ENCODE peak calls at places on chromosomes 6 and 20, in eight cellular contexts. G, P, B, L, H, J, I and F are unnamed samples.

GRCh38 chr20:401682-402495 is 6.2 kb upstream of the RBCK1 start:
- DNase-seq in G (no peak), P (no peak), B (no peak), L (peak; percentile 94), H (no peak), J (no peak), I (peak; percentile 35), F (no peak)

GRCh38 chr20:46717818-46718541 is 8.5 kb downstream of the SLC2A10 start:
- DNase-seq in G (no peak), P (no peak), B (no peak), L (no peak), H (no peak), J (no peak), I (no peak), F (no peak)

GRCh38 chr6:87698618-87699017 is 3.4 kb downstream of the AKIRIN2 start:
- DNase-seq in G (no peak), P (no peak), B (no peak), L (no peak), H (no peak), J (no peak), I (no peak), F (no peak)

GRCh38 chr6:5119090-5119951 is 34.2 kb downstream of the PPP1R3G start:
- DNase-seq in G (no peak), P (no peak), B (no peak), L (no peak), H (no peak), J (no peak), I (no peak), F (no peak)

GRCh38 chr6:166420351-166420750 is 37.6 kb upstream of the MPC1 start:
- DNase-seq in G (peak; percentile 12), P (no peak), B (no peak), L (no peak), H (no peak), J (no peak), I (no peak), F (no peak)

GRCh38 chr6:170439366-170440351 is 113.4 kb downstream of the PSMB1 start:
- DNase-seq in G (no peak), P (no peak), B (no peak), L (no peak), H (no peak), J (no peak), I (no peak), F (no peak)

GRCh38 chr6:30882764-30883475 is 1.4 kb upstream of the DDR1 start:
- DNase-seq in G (peak; percentile 34), P (no peak), B (no peak), L (peak; percentile 54), H (peak; percentile 82), J (no peak), I (no peak), F (peak; percentile 50)

GRCh38 chr6:7052441-7052936 is 55.3 kb upstream of the RREB1 start:
- DNase-seq in G (no peak), P (peak; percentile 65), B (peak; percentile 59), L (no peak), H (peak; percentile 77), J (no peak), I (peak; percentile 19), F (no peak)

GRCh38 chr20:48771542-48771941 is 56.3 kb downstream of the PREX1 start:
- DNase-seq in G (no peak), P (no peak), B (no peak), L (no peak), H (no peak), J (no peak), I (peak; percentile 70), F (no peak)

GRCh38 chr6:11876934-11877433 is 98.4 kb upstream of the ADTRP start:
- DNase-seq in G (no peak), P (no peak), B (no peak), L (no peak), H (no peak), J (no peak), I (no peak), F (peak; percentile 86)

GRCh38 chr20:1623501-1624250 is 3.9 kb upstream of the SIRPB1 start:
- DNase-seq in G (no peak), P (no peak), B (no peak), L (no peak), H (no peak), J (no peak), I (no peak), F (no peak)

GRCh38 chr6:163900570-163900969 is 486.1 kb downstream of the QKI start:
- DNase-seq in G (no peak), P (peak; percentile 98), B (no peak), L (no peak), H (no peak), J (no peak), I (no peak), F (no peak)

GRCh38 chr6:11008821-11009220 is 35.3 kb downstream of the ELOVL2 start:
- DNase-seq in G (no peak), P (no peak), B (no peak), L (no peak), H (no peak), J (no peak), I (no peak), F (no peak)

DNA sequence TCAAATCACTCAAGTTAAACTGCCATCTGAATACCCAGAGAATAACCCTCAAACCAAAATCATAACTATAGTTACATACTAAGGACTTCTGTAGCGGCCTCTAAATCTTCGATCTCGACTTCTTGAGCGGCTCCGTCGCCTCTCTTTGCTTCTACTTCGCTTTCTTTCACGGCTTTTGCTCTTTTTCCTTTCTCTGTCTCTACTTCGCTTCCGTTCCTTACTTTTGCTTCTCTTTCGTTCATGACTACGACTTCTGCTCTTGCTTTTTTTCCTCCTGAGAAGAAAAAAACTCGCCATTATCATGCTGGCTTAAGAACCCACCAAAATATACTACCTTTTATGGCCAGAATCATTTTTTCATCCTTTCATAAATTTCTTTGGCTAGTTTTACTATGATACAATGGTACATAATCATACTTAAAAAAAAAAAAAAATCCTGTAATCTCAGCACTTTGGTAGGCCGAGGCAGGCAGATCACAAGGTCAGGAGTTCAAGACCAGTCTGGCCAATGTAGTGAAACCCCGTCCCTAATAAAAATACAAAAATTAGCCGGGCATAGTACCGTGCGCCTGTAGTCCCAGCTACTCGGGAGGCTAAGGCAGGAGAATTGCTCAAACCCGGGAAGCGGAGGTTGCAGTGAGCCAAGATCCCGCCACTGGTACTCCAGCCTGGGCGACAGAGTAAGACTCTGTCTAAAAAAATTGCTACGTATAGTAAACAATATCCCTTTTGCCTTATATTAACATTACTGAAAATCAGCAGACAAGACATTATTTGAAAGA is 10.0 kb downstream of the RBM39 start:
- DNase-seq in G (no peak), P (no peak), B (no peak), L (no peak), H (no peak), J (no peak), I (no peak), F (no peak)
- H3K4me3 ChIP-seq in G (no peak overlapping the region), P (no peak overlapping the region), B (no peak overlapping the region), L (no peak overlapping the region), H (no peak overlapping the region), J (no peak overlapping the region), I (no peak overlapping the region), F (no peak overlapping the region)

DNA sequence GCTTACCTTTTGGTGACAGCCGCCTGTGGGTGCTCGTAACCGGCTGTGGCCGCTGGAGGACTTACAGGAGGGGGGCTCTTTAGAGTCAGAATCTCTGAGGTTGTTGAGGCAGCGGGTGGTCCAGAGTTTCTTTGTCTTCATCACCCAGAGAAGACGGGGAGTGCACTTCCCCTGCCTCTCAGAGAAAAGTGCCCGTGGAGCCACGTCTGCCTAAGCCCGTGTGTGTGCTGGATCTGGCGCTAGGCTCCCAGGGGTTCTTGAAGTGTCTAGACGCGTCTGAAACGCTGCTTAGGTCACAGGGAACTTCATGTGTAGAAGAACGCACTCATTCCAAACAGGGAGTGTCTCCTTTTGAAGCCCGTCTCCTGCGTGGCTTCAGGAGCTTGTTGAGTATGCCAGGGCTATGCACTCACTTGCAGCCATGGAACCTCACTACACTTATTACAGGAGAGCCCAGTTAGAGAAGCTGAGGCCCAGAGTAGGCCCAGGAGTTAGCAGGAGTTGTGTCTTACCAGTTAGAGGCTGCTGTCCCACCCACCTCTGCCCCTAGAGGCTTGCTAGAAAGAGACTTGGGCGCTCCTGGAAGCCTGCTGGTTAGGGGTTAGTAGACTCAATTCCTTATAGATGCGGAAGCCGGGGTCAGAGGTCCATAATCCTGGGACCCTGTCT is 1.3 kb downstream of the LSM14B start:
- DNase-seq in G (no peak), P (no peak), B (no peak), L (no peak), H (no peak), J (no peak), I (no peak), F (no peak)
- TF ChIP-seq CTCF in G (no peak), P (no peak), B (no peak), L (no peak), H (no peak), J (no peak), I (peak; percentile 20), F (no peak)

DNA sequence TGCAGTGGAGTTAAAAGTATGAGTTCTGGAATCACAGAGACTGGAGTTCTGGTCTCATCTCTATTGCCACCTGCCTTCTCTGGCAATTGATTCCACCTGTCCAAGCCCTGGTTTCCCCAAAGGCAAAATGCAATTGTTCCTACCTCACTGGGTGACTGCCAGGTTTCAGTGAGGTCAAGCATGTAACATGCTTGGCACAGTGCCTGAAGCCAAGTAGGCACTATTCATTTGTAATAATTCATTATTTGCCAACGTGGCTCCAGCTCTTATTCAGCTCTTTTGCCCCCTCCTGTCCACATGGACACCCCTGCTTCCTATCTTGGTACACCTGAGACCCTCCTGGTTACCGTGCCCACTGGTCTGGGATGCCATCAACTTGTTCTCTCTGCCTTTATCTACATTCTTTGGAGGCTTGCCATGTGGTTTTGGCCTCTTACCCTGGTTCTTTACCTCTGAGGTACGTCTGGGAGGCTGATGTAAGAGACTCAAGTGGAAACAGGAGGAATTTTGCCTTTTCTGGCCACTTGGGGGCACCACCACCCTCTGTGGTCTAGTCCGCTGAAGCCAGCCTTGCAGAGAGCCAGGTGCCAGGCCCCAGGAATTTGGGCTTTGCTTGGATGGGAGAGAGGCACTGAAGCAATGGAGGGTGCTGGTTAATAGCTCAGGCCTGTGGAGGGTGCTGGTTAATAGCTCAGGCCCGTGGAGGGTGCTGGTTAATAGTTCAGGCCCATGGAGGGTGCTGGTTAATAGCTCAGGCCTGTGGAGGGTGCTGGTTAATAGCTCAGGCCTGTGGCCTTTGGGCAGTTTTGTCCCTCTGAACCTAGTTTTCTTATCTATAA is 1.7 kb downstream of the KCNK15 start:
- DNase-seq in G (peak; percentile 84), P (peak; percentile 56), B (peak; percentile 68), L (peak; percentile 89), H (peak; percentile 84), J (peak; percentile 23), I (no peak), F (no peak)
- H3K4me3 ChIP-seq in G (no peak overlapping the region), P (no peak overlapping the region), B (no peak overlapping the region), L (no peak overlapping the region), H (no peak overlapping the region), J (no peak overlapping the region), I (no peak overlapping the region), F (no peak overlapping the region)

DNA sequence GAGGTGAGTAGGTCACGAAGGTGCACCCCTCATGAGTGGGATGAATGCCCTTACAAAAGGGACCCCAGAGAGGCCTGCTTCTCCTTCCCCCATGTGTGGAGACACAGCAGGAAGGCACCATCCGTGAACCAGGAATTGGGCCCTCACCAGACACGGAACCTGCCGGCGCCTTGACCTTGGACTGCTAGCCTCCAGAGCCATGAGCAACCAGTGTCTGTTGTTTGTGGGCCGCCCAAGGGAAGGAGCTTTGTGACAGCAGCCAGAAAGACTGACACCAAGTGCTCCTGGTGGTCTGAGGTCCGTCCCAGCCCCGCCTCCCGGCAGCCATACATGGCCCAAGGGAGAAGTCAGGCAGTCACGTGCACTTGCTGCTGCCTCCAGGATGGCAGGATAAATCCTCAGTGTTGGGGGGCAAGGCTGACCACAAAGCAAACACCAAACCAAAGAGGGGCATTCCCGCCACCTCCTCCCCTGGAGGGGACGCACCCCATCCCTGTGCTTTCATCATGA is 29.3 kb downstream of the CDH4 start:
- DNase-seq in G (no peak), P (no peak), B (no peak), L (no peak), H (no peak), J (no peak), I (no peak), F (no peak)
- TF ChIP-seq CTCF in G (no peak), P (no peak), B (no peak), L (no peak), H (no peak), J (no peak), I (no peak), F (no peak)